ENCODE peak calls at places on chromosome 16, in seven cellular contexts. One of them, this sample, is unnamed.

GRCh38 chr16:88705746-88706287 is 391 bp downstream of the RNF166 start:
- DNase-seq in CD8-positive, alpha-beta T cell: no peak
- DNase-seq in HFF-Myc: no peak
- DNase-seq in stomach: no peak
- DNase-seq in neural crest cell: no peak
- DNase-seq in testis: no peak
- DNase-seq in adrenal gland: no peak
- DNase-seq in this sample: peak

GRCh38 chr16:78045865-78046581 is 23.7 kb downstream of the CLEC3A start:
- DNase-seq in CD8-positive, alpha-beta T cell: no peak
- DNase-seq in HFF-Myc: peak
- DNase-seq in stomach: peak
- DNase-seq in neural crest cell: peak
- DNase-seq in testis: peak
- DNase-seq in adrenal gland: peak
- DNase-seq in this sample: peak

GRCh38 chr16:82834156-82834758 is 207.5 kb downstream of the CDH13 start:
- DNase-seq in CD8-positive, alpha-beta T cell: no peak
- DNase-seq in HFF-Myc: no peak
- DNase-seq in stomach: no peak
- DNase-seq in neural crest cell: no peak
- DNase-seq in testis: no peak
- DNase-seq in adrenal gland: no peak
- DNase-seq in this sample: no peak

GRCh38 chr16:66991545-66992077 is 3.2 kb downstream of the CES4A start:
- DNase-seq in CD8-positive, alpha-beta T cell: no peak
- DNase-seq in HFF-Myc: no peak
- DNase-seq in stomach: no peak
- DNase-seq in neural crest cell: no peak
- DNase-seq in testis: no peak
- DNase-seq in adrenal gland: no peak
- DNase-seq in this sample: no peak

GRCh38 chr16:24737391-24737871 is 8.0 kb downstream of the TNRC6A start:
- DNase-seq in CD8-positive, alpha-beta T cell: no peak
- DNase-seq in HFF-Myc: no peak
- DNase-seq in stomach: no peak
- DNase-seq in neural crest cell: no peak
- DNase-seq in testis: no peak
- DNase-seq in adrenal gland: no peak
- DNase-seq in this sample: no peak

GRCh38 chr16:48057085-48057484 is 98.7 kb downstream of the ABCC12 start:
- DNase-seq in CD8-positive, alpha-beta T cell: no peak
- DNase-seq in HFF-Myc: peak
- DNase-seq in stomach: no peak
- DNase-seq in neural crest cell: no peak
- DNase-seq in testis: no peak
- DNase-seq in adrenal gland: no peak
- DNase-seq in this sample: no peak

GRCh38 chr16:87265261-87265660 is 51.9 kb downstream of the C16orf95 start:
- DNase-seq in CD8-positive, alpha-beta T cell: no peak
- DNase-seq in HFF-Myc: no peak
- DNase-seq in stomach: no peak
- DNase-seq in neural crest cell: no peak
- DNase-seq in testis: no peak
- DNase-seq in adrenal gland: no peak
- DNase-seq in this sample: no peak

GRCh38 chr16:73459586-73459985 is 411.7 kb upstream of the ZFHX3 start:
- DNase-seq in CD8-positive, alpha-beta T cell: no peak
- DNase-seq in HFF-Myc: no peak
- DNase-seq in stomach: no peak
- DNase-seq in neural crest cell: no peak
- DNase-seq in testis: no peak
- DNase-seq in adrenal gland: no peak
- DNase-seq in this sample: no peak

GRCh38 chr16:72372082-72372615 is 200.2 kb upstream of the PMFBP1 start:
- DNase-seq in CD8-positive, alpha-beta T cell: no peak
- DNase-seq in HFF-Myc: no peak
- DNase-seq in stomach: no peak
- DNase-seq in neural crest cell: no peak
- DNase-seq in testis: no peak
- DNase-seq in adrenal gland: no peak
- DNase-seq in this sample: no peak

GRCh38 chr16:81885976-81886586 is 107.0 kb downstream of the PLCG2 start:
- DNase-seq in CD8-positive, alpha-beta T cell: no peak
- DNase-seq in HFF-Myc: no peak
- DNase-seq in stomach: no peak
- DNase-seq in neural crest cell: peak
- DNase-seq in testis: no peak
- DNase-seq in adrenal gland: no peak
- DNase-seq in this sample: peak

GRCh38 chr16:71771571-71771970 is 37.1 kb downstream of the AP1G1 start:
- DNase-seq in CD8-positive, alpha-beta T cell: no peak
- DNase-seq in HFF-Myc: no peak
- DNase-seq in stomach: no peak
- DNase-seq in neural crest cell: no peak
- DNase-seq in testis: no peak
- DNase-seq in adrenal gland: no peak
- DNase-seq in this sample: no peak

GRCh38 chr16:67528870-67529638 is 425 bp downstream of the RIPOR1 start:
- DNase-seq in CD8-positive, alpha-beta T cell: no peak
- DNase-seq in HFF-Myc: no peak
- DNase-seq in stomach: no peak
- DNase-seq in neural crest cell: peak
- DNase-seq in testis: no peak
- DNase-seq in adrenal gland: no peak
- DNase-seq in this sample: peak

GRCh38 chr16:27803775-27804549 is 254.0 kb downstream of the KATNIP start:
- DNase-seq in CD8-positive, alpha-beta T cell: no peak
- DNase-seq in HFF-Myc: no peak
- DNase-seq in stomach: no peak
- DNase-seq in neural crest cell: no peak
- DNase-seq in testis: no peak
- DNase-seq in adrenal gland: no peak
- DNase-seq in this sample: no peak

GRCh38 chr16:72425571-72426341 is 253.8 kb upstream of the PMFBP1 start:
- DNase-seq in CD8-positive, alpha-beta T cell: no peak
- DNase-seq in HFF-Myc: no peak
- DNase-seq in stomach: no peak
- DNase-seq in neural crest cell: no peak
- DNase-seq in testis: no peak
- DNase-seq in adrenal gland: no peak
- DNase-seq in this sample: no peak

GRCh38 chr16:84327926-84328505 is 33.3 kb downstream of the WFDC1 start:
- DNase-seq in CD8-positive, alpha-beta T cell: no peak
- DNase-seq in HFF-Myc: no peak
- DNase-seq in stomach: no peak
- DNase-seq in neural crest cell: no peak
- DNase-seq in testis: no peak
- DNase-seq in adrenal gland: no peak
- DNase-seq in this sample: no peak

GRCh38 chr16:74842413-74842812 is 67.8 kb upstream of the FA2H start:
- DNase-seq in CD8-positive, alpha-beta T cell: no peak
- DNase-seq in HFF-Myc: no peak
- DNase-seq in stomach: no peak
- DNase-seq in neural crest cell: no peak
- DNase-seq in testis: no peak
- DNase-seq in adrenal gland: peak
- DNase-seq in this sample: no peak

GRCh38 chr16:90077757-90078593 is 844 bp upstream of the PRDM7 start:
- DNase-seq in CD8-positive, alpha-beta T cell: peak
- DNase-seq in HFF-Myc: no peak
- DNase-seq in stomach: no peak
- DNase-seq in neural crest cell: no peak
- DNase-seq in testis: peak
- DNase-seq in adrenal gland: no peak
- DNase-seq in this sample: peak

GRCh38 chr16:379183-379960 is 2.4 kb downstream of the PGAP6 start:
- DNase-seq in CD8-positive, alpha-beta T cell: no peak
- DNase-seq in HFF-Myc: no peak
- DNase-seq in stomach: peak
- DNase-seq in neural crest cell: no peak
- DNase-seq in testis: no peak
- DNase-seq in adrenal gland: no peak
- DNase-seq in this sample: no peak

GRCh38 chr16:79082955-79083354 is 517.6 kb downstream of the MAF start:
- DNase-seq in CD8-positive, alpha-beta T cell: no peak
- DNase-seq in HFF-Myc: no peak
- DNase-seq in stomach: no peak
- DNase-seq in neural crest cell: no peak
- DNase-seq in testis: no peak
- DNase-seq in adrenal gland: no peak
- DNase-seq in this sample: no peak

GRCh38 chr16:54817432-54817831 is 113.2 kb upstream of the IRX5 start:
- DNase-seq in CD8-positive, alpha-beta T cell: no peak
- DNase-seq in HFF-Myc: no peak
- DNase-seq in stomach: peak
- DNase-seq in neural crest cell: no peak
- DNase-seq in testis: no peak
- DNase-seq in adrenal gland: no peak
- DNase-seq in this sample: no peak

GRCh38 chr16:53091508-53092211 is 36.9 kb downstream of the CHD9 start:
- DNase-seq in CD8-positive, alpha-beta T cell: no peak
- DNase-seq in HFF-Myc: peak
- DNase-seq in stomach: peak
- DNase-seq in neural crest cell: peak
- DNase-seq in testis: peak
- DNase-seq in adrenal gland: peak
- DNase-seq in this sample: peak

GRCh38 chr16:21100447-21100846 is 50.2 kb downstream of the DNAH3 start:
- DNase-seq in CD8-positive, alpha-beta T cell: no peak
- DNase-seq in HFF-Myc: peak
- DNase-seq in stomach: no peak
- DNase-seq in neural crest cell: no peak
- DNase-seq in testis: no peak
- DNase-seq in adrenal gland: no peak
- DNase-seq in this sample: no peak

DNA sequence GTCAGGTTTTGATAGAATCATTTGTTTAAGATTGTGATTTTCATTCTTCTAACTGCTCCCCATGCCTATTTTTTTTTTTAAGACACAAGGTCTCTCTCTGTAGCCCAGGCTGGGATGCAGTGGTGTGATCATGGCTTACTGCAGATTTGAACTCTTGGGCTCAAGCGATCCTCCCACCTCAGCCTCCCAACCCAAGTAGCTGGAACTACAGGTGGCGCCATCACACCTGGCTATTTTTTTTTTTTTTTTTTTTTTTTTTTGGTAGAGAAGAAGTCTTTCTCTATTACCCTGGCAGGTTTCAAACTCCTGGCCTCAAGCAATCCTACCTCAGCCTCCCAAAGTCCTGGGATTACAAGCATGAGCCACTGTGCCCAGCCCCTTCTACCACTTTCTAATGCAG is 223.3 kb downstream of the CBLN1 start:
- DNase-seq in CD8-positive, alpha-beta T cell: no peak
- DNase-seq in HFF-Myc: no peak
- DNase-seq in stomach: no peak
- DNase-seq in neural crest cell: no peak
- DNase-seq in testis: no peak
- DNase-seq in adrenal gland: no peak
- DNase-seq in this sample: no peak
- TF ChIP-seq CTCF in CD8-positive, alpha-beta T cell: no peak
- TF ChIP-seq CTCF in HFF-Myc: no peak
- TF ChIP-seq CTCF in stomach: no peak
- TF ChIP-seq CTCF in neural crest cell: no peak
- TF ChIP-seq CTCF in testis: no peak
- TF ChIP-seq CTCF in adrenal gland: no peak
- TF ChIP-seq CTCF in this sample: no peak

GRCh38 chr16:86019446-86020047 is 120.6 kb downstream of the IRF8 start:
- DNase-seq in CD8-positive, alpha-beta T cell: no peak
- DNase-seq in HFF-Myc: no peak
- DNase-seq in stomach: no peak
- DNase-seq in neural crest cell: no peak
- DNase-seq in testis: peak
- DNase-seq in adrenal gland: no peak
- DNase-seq in this sample: no peak
- TF ChIP-seq CTCF in CD8-positive, alpha-beta T cell: no peak
- TF ChIP-seq CTCF in HFF-Myc: peak
- TF ChIP-seq CTCF in stomach: no peak
- TF ChIP-seq CTCF in neural crest cell: peak
- TF ChIP-seq CTCF in testis: no peak
- TF ChIP-seq CTCF in adrenal gland: no peak
- TF ChIP-seq CTCF in this sample: peak

DNA sequence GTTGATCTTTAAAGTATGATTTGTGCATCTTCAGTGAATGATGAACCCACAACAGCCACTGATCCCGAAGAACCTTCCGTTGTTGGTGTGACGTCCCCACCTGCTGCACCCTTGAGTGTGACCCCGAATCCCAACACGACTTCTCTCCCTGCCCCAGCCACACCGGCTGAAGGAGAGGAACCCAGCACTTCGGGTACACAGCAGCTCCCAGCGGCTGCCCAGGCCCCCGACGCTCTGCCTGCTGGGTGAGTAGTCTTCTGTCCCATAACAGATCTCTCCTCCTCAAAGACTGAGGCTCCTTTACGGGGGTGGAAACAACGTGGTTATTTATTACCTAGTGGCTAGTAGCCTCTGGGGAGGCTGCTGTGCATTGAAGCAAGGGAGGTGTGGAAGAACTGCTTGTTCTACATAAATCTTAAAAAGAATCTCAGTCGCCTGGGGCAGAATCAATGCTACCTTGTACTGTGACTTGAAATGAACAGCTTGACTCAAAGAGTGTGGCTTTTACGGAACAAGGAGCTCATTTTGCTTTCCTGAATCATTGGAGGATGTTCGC is 63.1 kb upstream of the CLEC18A start:
- DNase-seq in CD8-positive, alpha-beta T cell: no peak
- DNase-seq in HFF-Myc: no peak
- DNase-seq in stomach: no peak
- DNase-seq in neural crest cell: no peak
- DNase-seq in testis: no peak
- DNase-seq in adrenal gland: no peak
- DNase-seq in this sample: peak
- TF ChIP-seq CTCF in CD8-positive, alpha-beta T cell: no peak
- TF ChIP-seq CTCF in HFF-Myc: no peak
- TF ChIP-seq CTCF in stomach: no peak
- TF ChIP-seq CTCF in neural crest cell: no peak
- TF ChIP-seq CTCF in testis: no peak
- TF ChIP-seq CTCF in adrenal gland: no peak
- TF ChIP-seq CTCF in this sample: no peak

GRCh38 chr16:51041546-51041945 is 109.5 kb downstream of the SALL1 start:
- DNase-seq in CD8-positive, alpha-beta T cell: no peak
- DNase-seq in HFF-Myc: no peak
- DNase-seq in stomach: no peak
- DNase-seq in neural crest cell: no peak
- DNase-seq in testis: no peak
- DNase-seq in adrenal gland: no peak
- DNase-seq in this sample: no peak

GRCh38 chr16:51035711-51036110 is 115.4 kb downstream of the SALL1 start:
- DNase-seq in CD8-positive, alpha-beta T cell: no peak
- DNase-seq in HFF-Myc: no peak
- DNase-seq in stomach: no peak
- DNase-seq in neural crest cell: no peak
- DNase-seq in testis: no peak
- DNase-seq in adrenal gland: no peak
- DNase-seq in this sample: no peak

GRCh38 chr16:51039638-51040331 is 111.3 kb downstream of the SALL1 start:
- DNase-seq in CD8-positive, alpha-beta T cell: no peak
- DNase-seq in HFF-Myc: no peak
- DNase-seq in stomach: no peak
- DNase-seq in neural crest cell: no peak
- DNase-seq in testis: no peak
- DNase-seq in adrenal gland: no peak
- DNase-seq in this sample: no peak

GRCh38 chr16:51045186-51045585 is 105.9 kb downstream of the SALL1 start:
- DNase-seq in CD8-positive, alpha-beta T cell: no peak
- DNase-seq in HFF-Myc: no peak
- DNase-seq in stomach: no peak
- DNase-seq in neural crest cell: no peak
- DNase-seq in testis: no peak
- DNase-seq in adrenal gland: no peak
- DNase-seq in this sample: no peak

GRCh38 chr16:51040637-51041036 is 110.4 kb downstream of the SALL1 start:
- DNase-seq in CD8-positive, alpha-beta T cell: no peak
- DNase-seq in HFF-Myc: no peak
- DNase-seq in stomach: no peak
- DNase-seq in neural crest cell: no peak
- DNase-seq in testis: no peak
- DNase-seq in adrenal gland: no peak
- DNase-seq in this sample: no peak
- TF ChIP-seq CTCF in CD8-positive, alpha-beta T cell: no peak
- TF ChIP-seq CTCF in HFF-Myc: no peak
- TF ChIP-seq CTCF in stomach: no peak
- TF ChIP-seq CTCF in neural crest cell: no peak
- TF ChIP-seq CTCF in testis: no peak
- TF ChIP-seq CTCF in adrenal gland: no peak
- TF ChIP-seq CTCF in this sample: no peak

This sample was measured in GM13977.